ENCODE peak calls at places on chromosomes 3 and 15, in four cellular contexts. H is GM20000, K is NAMALWA, C is AG04450. L is an unnamed sample.

GRCh38 chr15:78208887-78209645 is 25.3 kb downstream of the ACSBG1 start:
- DNase-seq in H (no peak), K (no peak), C (no peak), L (no peak)

GRCh38 chr3:62605413-62606068 is 232.2 kb upstream of the FEZF2 start:
- DNase-seq in C (no peak), H (no peak), K (no peak), L (no peak)

GRCh38 chr15:67110958-67111864 is 45.8 kb downstream of the SMAD3 start:
- DNase-seq in C (no peak), K (peak), H (no peak), L (no peak)

GRCh38 chr3:182284793-182285192 is 508.5 kb upstream of the ATP11B start:
- DNase-seq in C (no peak), K (no peak), H (no peak), L (no peak)

GRCh38 chr3:99114565-99115291 is 213.2 kb upstream of the DCBLD2 start:
- DNase-seq in H (peak), C (peak), K (peak), L (peak)

GRCh38 chr3:125202197-125202596 is 10.4 kb downstream of the SLC12A8 start:
- DNase-seq in H (peak), K (peak), C (no peak), L (no peak)

GRCh38 chr15:57732526-57733331 is 26.2 kb downstream of the POLR2M start:
- DNase-seq in H (peak), C (peak), K (peak), L (peak)

GRCh38 chr3:171565671-171566070 is 105.5 kb upstream of the TNIK start:
- DNase-seq in C (no peak), K (no peak), H (no peak), L (no peak)

GRCh38 chr15:38587214-38587613 is 22.6 kb upstream of the RASGRP1 start:
- DNase-seq in K (no peak), C (no peak), H (no peak), L (no peak)

GRCh38 chr3:172512363-172512762 is 10.9 kb downstream of the TNFSF10 start:
- DNase-seq in C (no peak), K (no peak), H (peak), L (no peak)

GRCh38 chr15:99716540-99716939 is 16.7 kb downstream of the LYSMD4 start:
- DNase-seq in H (no peak), C (no peak), K (no peak), L (no peak)

GRCh38 chr3:42509111-42509510 is 6.7 kb downstream of the VIPR1 start:
- DNase-seq in C (no peak), H (no peak), K (no peak), L (no peak)

GRCh38 chr15:101070024-101070423 is 150.9 kb downstream of the LRRK1 start:
- DNase-seq in H (no peak), K (no peak), C (no peak), L (no peak)